ENCODE peak calls at places on chromosomes 7 and 10, in eight cellular contexts. Z is T1000; X is NCI-H146; B is PC-3; P is activated effector memory CD4-positive, alpha-beta T cell treated with anti-CD3 and anti-CD28 coated beads, Interleukin-2, amount 50 U/mL, for 16 hours; O is iris pigment epithelial cell; K is left cardiac atrium; V is smooth muscle cell of the brain vasculature. A is an unnamed sample.

GRCh38 chr7:83640240-83640639 is 8.7 kb downstream of the SEMA3E start:
- DNase-seq in O (no peak), Z (no peak), P (no peak), X (no peak), V (no peak), B (no peak), K (no peak), A (no peak)

GRCh38 chr7:55534916-55535636 is 37.2 kb downstream of the VOPP1 start:
- DNase-seq in X (no peak), B (no peak), O (no peak), Z (no peak), V (no peak), K (no peak), P (no peak), A (no peak)

GRCh38 chr10:47244560-47245500 is 55.2 kb upstream of the GDF10 start:
- DNase-seq in X (no peak), Z (no peak), P (no peak), K (no peak), V (no peak), B (no peak), O (no peak), A (no peak)

GRCh38 chr7:4080013-4080412 is 602.1 kb upstream of the FOXK1 start:
- DNase-seq in P (no peak), V (no peak), B (no peak), Z (no peak), O (no peak), X (no peak), K (no peak), A (no peak)

GRCh38 chr7:1543826-1544177 is 12.2 kb downstream of the TMEM184A start:
- DNase-seq in X (no peak), Z (no peak), K (no peak), O (no peak), V (no peak), P (no peak), B (no peak), A (no peak)

GRCh38 chr7:105760549-105761447 is 115.6 kb downstream of the ATXN7L1 start:
- DNase-seq in O (no peak), B (no peak), V (no peak), K (no peak), X (no peak), P (no peak), Z (no peak), A (no peak)

GRCh38 chr7:95694334-95694733 is 78.0 kb upstream of the DYNC1I1 start:
- DNase-seq in K (no peak), Z (no peak), V (no peak), B (no peak), P (no peak), X (no peak), O (no peak), A (no peak)

GRCh38 chr7:47046949-47047348 is 535.0 kb downstream of the TNS3 start:
- DNase-seq in O (no peak), K (no peak), B (no peak), X (no peak), V (no peak), P (no peak), Z (no peak), A (no peak)

GRCh38 chr10:76316234-76316633 is 884.8 kb downstream of the LRMDA start:
- DNase-seq in P (no peak), Z (no peak), B (no peak), O (no peak), V (no peak), K (no peak), X (no peak), A (no peak)

GRCh38 chr10:132164801-132165278 is 21.9 kb upstream of the DPYSL4 start:
- DNase-seq in B (no peak), X (peak), K (no peak), Z (no peak), O (no peak), P (no peak), V (no peak), A (no peak)

GRCh38 chr7:39678935-39679690 is 55.7 kb downstream of the RALA start:
- DNase-seq in P (no peak), V (no peak), B (no peak), Z (no peak), X (no peak), K (no peak), O (no peak), A (no peak)

GRCh38 chr7:22316914-22317313 is 40.0 kb downstream of the RAPGEF5 start:
- DNase-seq in P (no peak), Z (no peak), V (no peak), B (no peak), O (no peak), X (no peak), K (no peak), A (no peak)

GRCh38 chr7:149261321-149261828 is 621 bp upstream of the ZNF783 start:
- DNase-seq in V (no peak), K (no peak), X (peak), Z (peak), P (no peak), O (peak), B (peak), A (peak)

GRCh38 chr7:128270799-128271411 is 29.8 kb downstream of the LEP start:
- DNase-seq in V (no peak), B (no peak), Z (no peak), O (no peak), X (no peak), P (no peak), K (peak), A (no peak)

GRCh38 chr10:70588852-70589570 is 13.5 kb downstream of the PRF1 start:
- DNase-seq in X (no peak), O (no peak), B (no peak), V (no peak), K (no peak), P (peak), Z (no peak), A (no peak)

GRCh38 chr10:96287392-96288105 is 16.2 kb upstream of the BLNK start:
- DNase-seq in K (no peak), P (no peak), B (no peak), V (no peak), O (no peak), Z (no peak), X (peak), A (no peak)

GRCh38 chr7:2821161-2821841 is 22.8 kb downstream of the GNA12 start:
- DNase-seq in X (peak), V (no peak), O (peak), P (peak), K (no peak), Z (no peak), B (peak), A (peak)

GRCh38 chr10:111113961-111114830 is 37.4 kb downstream of the ADRA2A start:
- DNase-seq in X (no peak), K (no peak), V (no peak), Z (no peak), B (no peak), O (no peak), P (peak), A (no peak)

GRCh38 chr10:83881647-83882046 is 257.7 kb upstream of the GHITM start:
- DNase-seq in V (no peak), X (no peak), O (no peak), Z (no peak), K (no peak), P (no peak), B (no peak), A (no peak)

GRCh38 chr10:96470108-96470743 is 43.5 kb downstream of the TLL2 start:
- DNase-seq in B (peak), P (no peak), X (peak), O (peak), K (no peak), Z (no peak), V (no peak), A (peak)

GRCh38 chr10:129756912-129757861 is 206.9 kb downstream of the EBF3 start:
- DNase-seq in O (no peak), Z (no peak), P (peak), K (peak), B (no peak), X (no peak), V (no peak), A (no peak)